ENCODE peak calls at places on chromosome 19, in eight cellular contexts. D is heart left ventricle; P is naive thymus-derived CD4-positive, alpha-beta T cell; R is Peyer's patch; F is pancreas; O is left ventricle myocardium inferior; C is upper lobe of right lung; J is BE2C. Y is an unnamed sample.

GRCh38 chr19:39845621-39846175 is 481 bp downstream of the FBL start:
- DNase-seq in P (no peak), C (peak; percentile 65), J (peak; percentile 40), R (no peak), D (no peak), F (no peak), O (no peak), Y (no peak)

GRCh38 chr19:17943284-17944221 is 10.7 kb downstream of the CCDC124 start:
- DNase-seq in R (peak; percentile 45), C (no peak), P (no peak), F (peak; percentile 63), O (peak; percentile 17), J (no peak), D (no peak), Y (no peak)

GRCh38 chr19:41352609-41353465 is 885 bp downstream of the TGFB1 start:
- DNase-seq in P (peak; percentile 85), R (peak; percentile 70), C (peak; percentile 88), D (peak; percentile 87), J (peak; percentile 72), F (peak; percentile 86), O (peak; percentile 76), Y (peak; percentile 84)

GRCh38 chr19:19209372-19209771 is 2.4 kb upstream of the NCAN start:
- DNase-seq in F (no peak), J (no peak), R (no peak), O (no peak), D (no peak), C (no peak), P (no peak), Y (no peak)

GRCh38 chr19:48815870-48816501 is 5.2 kb upstream of the BCAT2 start:
- DNase-seq in D (no peak), C (no peak), O (no peak), J (peak; percentile 66), P (no peak), F (no peak), R (no peak), Y (no peak)

GRCh38 chr19:47436712-47437401 is 17.5 kb upstream of the MEIS3 start:
- DNase-seq in J (peak; percentile 88), D (peak; percentile 83), O (peak; percentile 68), P (peak; percentile 80), R (peak; percentile 81), F (peak; percentile 92), C (peak; percentile 87), Y (peak; percentile 92)

GRCh38 chr19:47247308-47247990 is 8.9 kb upstream of the CCDC9 start:
- DNase-seq in O (peak; percentile 84), P (peak; percentile 84), F (peak; percentile 85), R (peak; percentile 86), C (peak; percentile 90), D (peak; percentile 89), J (peak; percentile 82), Y (peak; percentile 77)

GRCh38 chr19:47643281-47643680 is 34.3 kb downstream of the BICRA start:
- DNase-seq in P (no peak), D (no peak), O (no peak), R (no peak), C (no peak), J (peak; percentile 53), F (no peak), Y (no peak)

GRCh38 chr19:38303517-38304351 is at the start of gene C19orf33:
- DNase-seq in D (no peak), J (no peak), O (peak; percentile 32), R (peak; percentile 94), F (no peak), C (peak; percentile 88), P (no peak), Y (no peak)

GRCh38 chr19:38294090-38294489 is 10.0 kb upstream of the C19orf33 start:
- DNase-seq in C (no peak), J (no peak), R (no peak), P (no peak), D (no peak), F (no peak), O (no peak), Y (no peak)

GRCh38 chr19:38304352-38304865 is 358 bp downstream of the C19orf33 start:
- DNase-seq in R (no peak), P (no peak), F (peak; percentile 77), O (no peak), J (no peak), C (no peak), D (no peak), Y (no peak)

GRCh38 chr19:38293281-38293680 is 10.8 kb upstream of the C19orf33 start:
- DNase-seq in D (peak; percentile 45), R (no peak), F (no peak), P (no peak), C (no peak), J (no peak), O (no peak), Y (no peak)

GRCh38 chr19:38298841-38299680 is 5.0 kb upstream of the C19orf33 start:
- DNase-seq in P (no peak), C (no peak), J (no peak), D (peak; percentile 48), O (no peak), R (no peak), F (no peak), Y (no peak)
- H3K36me3 ChIP-seq in P (no peaks in the 10 kb centered on the region), C (no peaks in the 10 kb centered on the region), J (no peaks in the 10 kb centered on the region), D (no peaks in the 10 kb centered on the region), O (no peaks in the 10 kb centered on the region), R (no peaks in the 10 kb centered on the region), F (no peaks in the 10 kb centered on the region), Y (no peaks in the 10 kb centered on the region)

GRCh38 chr19:50820549-50821247 is 2.9 kb downstream of the KLK1 start:
- DNase-seq in P (no peak), R (peak; percentile 88), D (peak; percentile 65), F (peak; percentile 95), C (peak; percentile 65), J (peak; percentile 38), O (no peak), Y (no peak)

GRCh38 chr19:50821248-50821612 is 2.4 kb downstream of the KLK1 start:
- DNase-seq in R (no peak), F (no peak), D (no peak), J (no peak), C (no peak), P (no peak), O (no peak), Y (no peak)

GRCh38 chr19:50818859-50819472 is 4.6 kb downstream of the KLK1 start:
- DNase-seq in O (no peak), P (no peak), D (no peak), C (no peak), F (no peak), R (no peak), J (no peak), Y (no peak)

GRCh38 chr19:50819636-50820035 is 4.0 kb downstream of the KLK1 start:
- DNase-seq in P (no peak), J (no peak), O (no peak), R (no peak), C (no peak), D (no peak), F (no peak), Y (no peak)

DNA sequence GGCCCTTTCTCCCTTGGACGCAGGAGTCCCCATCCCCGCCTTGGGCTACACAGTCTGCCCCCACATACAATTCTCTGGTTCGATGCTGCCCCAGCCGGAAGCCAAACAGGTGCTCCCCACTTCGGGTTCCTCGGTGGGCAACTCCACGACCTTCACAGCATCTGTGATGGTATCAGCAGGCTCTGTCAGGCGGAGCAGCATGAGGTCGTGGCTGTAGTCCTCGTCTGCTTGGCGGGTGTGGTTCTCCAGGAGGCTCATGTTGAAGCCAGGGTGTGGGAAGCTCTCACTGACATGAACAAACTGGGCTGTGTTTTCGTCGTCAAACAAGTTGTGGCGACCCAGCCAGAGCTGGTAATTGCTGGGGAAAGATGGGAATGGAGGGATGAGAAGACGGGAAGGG is 3.5 kb downstream of the KLK1 start:
- DNase-seq in R (peak; percentile 60), D (no peak), J (no peak), F (peak; percentile 54), P (no peak), O (no peak), C (no peak), Y (no peak)
- H3K4me3 ChIP-seq in R (peak overlapping the region; percentile 44), D (no peak overlapping the region), J (no peak overlapping the region), F (peak overlapping the region; percentile 47), P (no peak overlapping the region), O (peak overlapping the region; percentile 39), C (no peak overlapping the region), Y (no peak overlapping the region)

GRCh38 chr19:5037936-5038335 is 69.0 kb downstream of the KDM4B start:
- DNase-seq in C (no peak), J (peak; percentile 91), D (no peak), P (no peak), R (no peak), F (no peak), O (no peak), Y (no peak)

GRCh38 chr19:5036733-5037681 is 68.1 kb downstream of the KDM4B start:
- DNase-seq in C (no peak), F (no peak), O (peak; percentile 52), D (no peak), R (no peak), J (peak; percentile 65), P (no peak), Y (no peak)

GRCh38 chr19:5038631-5039271 is 69.8 kb downstream of the KDM4B start:
- DNase-seq in F (no peak), D (no peak), R (no peak), P (no peak), C (no peak), O (no peak), J (peak; percentile 44), Y (no peak)

GRCh38 chr19:5035105-5035761 is 66.3 kb downstream of the KDM4B start:
- DNase-seq in P (no peak), J (no peak), F (no peak), D (no peak), C (no peak), R (no peak), O (no peak), Y (no peak)

DNA sequence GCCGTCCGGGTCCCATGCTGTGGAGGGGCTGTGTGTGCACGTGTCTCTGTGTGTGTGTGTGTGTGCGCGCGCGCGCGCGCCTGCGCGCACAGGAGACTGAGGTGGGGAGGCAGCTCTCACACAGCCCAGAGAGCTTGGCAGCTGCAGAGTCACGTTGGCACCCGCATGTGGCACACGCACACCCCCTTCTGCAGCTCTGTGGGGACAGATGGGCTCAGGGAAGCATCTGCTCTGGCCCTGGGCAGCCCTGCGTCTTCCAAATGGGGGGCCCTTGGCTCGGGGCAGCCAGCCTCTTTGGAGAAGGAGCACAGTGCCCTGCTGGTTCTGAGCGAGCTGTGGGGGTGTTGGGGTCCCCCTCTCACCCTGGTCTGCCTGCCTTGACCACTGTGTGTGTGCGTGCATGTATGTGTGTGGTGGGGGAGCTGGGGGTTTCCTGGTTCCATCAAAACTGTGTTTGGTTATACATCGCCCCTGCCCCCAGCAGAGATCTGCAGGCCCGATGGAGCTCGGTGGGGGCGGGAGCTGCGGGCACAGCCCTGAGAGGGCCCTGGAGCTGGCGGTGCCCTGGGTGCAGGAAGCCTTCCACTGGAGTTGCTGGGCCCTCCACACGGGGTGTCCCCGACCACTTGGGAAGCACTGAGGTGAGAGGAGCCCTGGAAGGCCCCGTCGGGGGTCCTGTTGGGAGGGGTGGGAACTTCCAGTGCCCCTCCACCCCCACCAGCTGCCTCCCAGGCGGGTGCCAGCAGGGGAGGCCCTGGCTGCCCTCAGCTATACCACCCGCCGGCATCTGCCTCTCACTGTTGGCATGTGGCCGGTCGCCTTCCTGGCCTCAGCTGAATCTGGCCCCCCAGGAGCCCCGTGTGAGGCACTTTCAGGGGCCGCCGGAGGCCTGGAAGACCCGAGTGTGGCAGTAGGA is 67.2 kb downstream of the KDM4B start:
- DNase-seq in R (no peak), O (no peak), D (no peak), C (no peak), J (no peak), P (no peak), F (peak; percentile 74), Y (no peak)
- H3K4me1 ChIP-seq in R (no peaks in the 10 kb centered on the region), O (peaks cover 72% of the 10 kb centered on the region), D (peaks cover 65% of the 10 kb centered on the region), C (peaks cover 8% of the 10 kb centered on the region), J (peaks cover 31% of the 10 kb centered on the region), P (no peaks in the 10 kb centered on the region), F (no peaks in the 10 kb centered on the region), Y (peaks cover 7% of the 10 kb centered on the region)

GRCh38 chr19:35169226-35169995 is 14.9 kb downstream of the FXYD5 start:
- DNase-seq in R (no peak), J (no peak), O (no peak), F (no peak), D (no peak), P (no peak), C (peak; percentile 46), Y (no peak)

GRCh38 chr19:35168261-35168660 is 13.7 kb downstream of the FXYD5 start:
- DNase-seq in C (peak; percentile 30), P (no peak), J (no peak), F (no peak), R (no peak), D (no peak), O (no peak), Y (no peak)

GRCh38 chr19:35167251-35168119 is 12.9 kb downstream of the FXYD5 start:
- DNase-seq in J (no peak), R (no peak), P (no peak), O (no peak), F (no peak), C (peak; percentile 48), D (no peak), Y (no peak)

GRCh38 chr19:35171730-35172129 is 17.2 kb downstream of the FXYD5 start:
- DNase-seq in D (no peak), P (no peak), R (no peak), O (no peak), J (no peak), C (no peak), F (no peak), Y (no peak)

GRCh38 chr19:35170359-35171061 is 16.0 kb downstream of the FXYD5 start:
- DNase-seq in R (no peak), P (no peak), J (no peak), D (no peak), O (no peak), F (no peak), C (peak; percentile 57), Y (no peak)
- H3K36me3 ChIP-seq in R (no peaks in the 10 kb centered on the region), P (peaks cover 13% of the 10 kb centered on the region), J (no peaks in the 10 kb centered on the region), D (peaks cover 13% of the 10 kb centered on the region), O (peaks cover 19% of the 10 kb centered on the region), F (no peaks in the 10 kb centered on the region), C (peaks cover 12% of the 10 kb centered on the region), Y (peaks cover 25% of the 10 kb centered on the region)

Y was measured in CD8-positive, alpha-beta T cell.